ENCODE peak calls at places on chromosomes 7 and 10, in nine cellular contexts. One of them, this sample, is unnamed.

GRCh38 chr7:117901089-117901797 is 28.0 kb upstream of the CTTNBP2 start:
- DNase-seq in GM12878: no peak
- DNase-seq in endothelial cell of umbilical vein: no peak
- DNase-seq in ovary: no peak
- DNase-seq in HCT116: no peak
- DNase-seq in esophagus muscularis mucosa: no peak
- DNase-seq in IMR-90: no peak
- DNase-seq in suprapubic skin: no peak
- DNase-seq in Peyer's patch: no peak
- DNase-seq in this sample: no peak

GRCh38 chr10:132700168-132701098 is 85.5 kb downstream of the NKX6-2 start:
- DNase-seq in Peyer's patch: no peak
- DNase-seq in GM12878: no peak
- DNase-seq in HCT116: no peak
- DNase-seq in ovary: peak
- DNase-seq in esophagus muscularis mucosa: no peak
- DNase-seq in suprapubic skin: peak
- DNase-seq in endothelial cell of umbilical vein: no peak
- DNase-seq in IMR-90: peak
- DNase-seq in this sample: no peak

GRCh38 chr7:91228327-91228726 is 35.9 kb upstream of the FZD1 start:
- DNase-seq in endothelial cell of umbilical vein: peak
- DNase-seq in esophagus muscularis mucosa: no peak
- DNase-seq in IMR-90: peak
- DNase-seq in HCT116: no peak
- DNase-seq in Peyer's patch: no peak
- DNase-seq in suprapubic skin: no peak
- DNase-seq in ovary: no peak
- DNase-seq in GM12878: no peak
- DNase-seq in this sample: no peak

GRCh38 chr10:3323865-3324498 is 151.4 kb upstream of the PITRM1 start:
- DNase-seq in suprapubic skin: no peak
- DNase-seq in ovary: no peak
- DNase-seq in Peyer's patch: no peak
- DNase-seq in HCT116: no peak
- DNase-seq in IMR-90: no peak
- DNase-seq in GM12878: no peak
- DNase-seq in esophagus muscularis mucosa: no peak
- DNase-seq in endothelial cell of umbilical vein: no peak
- DNase-seq in this sample: peak

GRCh38 chr10:37763132-37763531 is 94.3 kb downstream of the ZNF248 start:
- DNase-seq in HCT116: no peak
- DNase-seq in ovary: no peak
- DNase-seq in IMR-90: no peak
- DNase-seq in suprapubic skin: no peak
- DNase-seq in esophagus muscularis mucosa: peak
- DNase-seq in Peyer's patch: no peak
- DNase-seq in endothelial cell of umbilical vein: no peak
- DNase-seq in GM12878: no peak
- DNase-seq in this sample: no peak

GRCh38 chr10:46310851-46311250 is 24.1 kb downstream of the ANTXRL start:
- DNase-seq in GM12878: no peak
- DNase-seq in HCT116: no peak
- DNase-seq in IMR-90: no peak
- DNase-seq in endothelial cell of umbilical vein: no peak
- DNase-seq in ovary: no peak
- DNase-seq in Peyer's patch: no peak
- DNase-seq in esophagus muscularis mucosa: no peak
- DNase-seq in suprapubic skin: no peak
- DNase-seq in this sample: no peak

GRCh38 chr7:130865408-130866236 is 131.6 kb upstream of the KLF14 start:
- DNase-seq in esophagus muscularis mucosa: no peak
- DNase-seq in GM12878: no peak
- DNase-seq in endothelial cell of umbilical vein: peak
- DNase-seq in ovary: no peak
- DNase-seq in suprapubic skin: no peak
- DNase-seq in Peyer's patch: no peak
- DNase-seq in IMR-90: peak
- DNase-seq in HCT116: no peak
- DNase-seq in this sample: no peak

GRCh38 chr7:114229251-114229650 is 185.4 kb upstream of the FOXP2 start:
- DNase-seq in esophagus muscularis mucosa: no peak
- DNase-seq in ovary: no peak
- DNase-seq in HCT116: no peak
- DNase-seq in GM12878: no peak
- DNase-seq in IMR-90: peak
- DNase-seq in endothelial cell of umbilical vein: no peak
- DNase-seq in suprapubic skin: no peak
- DNase-seq in Peyer's patch: no peak
- DNase-seq in this sample: no peak

GRCh38 chr10:112790921-112791320 is 159.1 kb upstream of the TCF7L2 start:
- DNase-seq in Peyer's patch: no peak
- DNase-seq in esophagus muscularis mucosa: peak
- DNase-seq in HCT116: no peak
- DNase-seq in GM12878: no peak
- DNase-seq in suprapubic skin: no peak
- DNase-seq in ovary: no peak
- DNase-seq in endothelial cell of umbilical vein: no peak
- DNase-seq in IMR-90: no peak
- DNase-seq in this sample: no peak

GRCh38 chr10:112791447-112791846 is 158.6 kb upstream of the TCF7L2 start:
- DNase-seq in endothelial cell of umbilical vein: no peak
- DNase-seq in ovary: no peak
- DNase-seq in esophagus muscularis mucosa: peak
- DNase-seq in Peyer's patch: no peak
- DNase-seq in suprapubic skin: no peak
- DNase-seq in IMR-90: no peak
- DNase-seq in HCT116: no peak
- DNase-seq in GM12878: no peak
- DNase-seq in this sample: no peak

GRCh38 chr10:112794201-112794600 is 155.8 kb upstream of the TCF7L2 start:
- DNase-seq in HCT116: no peak
- DNase-seq in GM12878: no peak
- DNase-seq in ovary: no peak
- DNase-seq in Peyer's patch: no peak
- DNase-seq in esophagus muscularis mucosa: no peak
- DNase-seq in endothelial cell of umbilical vein: no peak
- DNase-seq in IMR-90: no peak
- DNase-seq in suprapubic skin: no peak
- DNase-seq in this sample: no peak

GRCh38 chr10:112793197-112793921 is 156.7 kb upstream of the TCF7L2 start:
- DNase-seq in HCT116: no peak
- DNase-seq in Peyer's patch: no peak
- DNase-seq in GM12878: no peak
- DNase-seq in suprapubic skin: no peak
- DNase-seq in esophagus muscularis mucosa: no peak
- DNase-seq in endothelial cell of umbilical vein: no peak
- DNase-seq in ovary: no peak
- DNase-seq in IMR-90: peak
- DNase-seq in this sample: no peak

DNA sequence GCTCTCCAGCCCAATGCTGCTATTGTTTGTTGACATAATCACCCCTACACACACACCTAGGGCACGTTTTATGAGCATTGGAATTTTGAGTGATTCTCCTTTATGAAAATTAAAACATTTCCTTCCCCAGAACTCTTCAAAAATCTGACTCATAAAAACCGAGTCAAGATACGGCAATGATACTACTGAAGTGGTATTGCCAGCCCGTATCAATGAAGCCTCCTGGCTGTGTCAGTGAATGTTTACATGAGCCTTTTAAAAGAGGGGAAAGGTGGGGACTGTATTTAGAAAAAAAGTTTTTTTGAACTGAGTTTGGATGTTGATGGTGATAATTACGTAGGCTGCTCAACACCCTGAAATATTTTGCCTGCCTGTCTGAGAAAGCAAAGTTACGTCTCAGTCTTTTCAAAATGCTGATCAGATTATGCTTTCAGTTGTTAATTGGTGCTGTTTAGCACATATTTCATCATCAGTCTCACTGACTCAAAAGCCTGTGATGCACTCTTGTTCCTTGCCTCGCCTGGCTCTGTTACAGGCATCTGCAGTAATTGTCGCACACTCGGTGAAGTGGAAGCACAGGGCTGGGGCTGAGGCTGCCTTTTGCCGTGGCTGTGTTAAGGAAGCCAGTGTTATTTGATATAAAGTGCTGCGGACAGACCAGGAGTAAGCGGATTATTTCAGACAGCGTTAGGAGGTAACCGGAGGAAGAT is 157.4 kb upstream of the TCF7L2 start:
- DNase-seq in Peyer's patch: no peak
- DNase-seq in HCT116: no peak
- DNase-seq in ovary: no peak
- DNase-seq in endothelial cell of umbilical vein: no peak
- DNase-seq in GM12878: no peak
- DNase-seq in IMR-90: peak
- DNase-seq in suprapubic skin: no peak
- DNase-seq in esophagus muscularis mucosa: no peak
- DNase-seq in this sample: no peak
- TF ChIP-seq POLR2A in Peyer's patch: peak
- TF ChIP-seq POLR2A in HCT116: no peak
- TF ChIP-seq POLR2A in ovary: no peak
- TF ChIP-seq POLR2A in endothelial cell of umbilical vein: no peak
- TF ChIP-seq POLR2A in GM12878: no peak
- TF ChIP-seq POLR2A in IMR-90: no peak
- TF ChIP-seq POLR2A in suprapubic skin: no peak
- TF ChIP-seq POLR2A in esophagus muscularis mucosa: no peak
- TF ChIP-seq POLR2A in this sample: no peak

GRCh38 chr7:80054356-80054755 is 80.3 kb upstream of the GNAI1 start:
- DNase-seq in endothelial cell of umbilical vein: no peak
- DNase-seq in GM12878: no peak
- DNase-seq in suprapubic skin: no peak
- DNase-seq in Peyer's patch: no peak
- DNase-seq in HCT116: no peak
- DNase-seq in ovary: no peak
- DNase-seq in esophagus muscularis mucosa: no peak
- DNase-seq in IMR-90: peak
- DNase-seq in this sample: no peak

GRCh38 chr7:80057503-80057902 is 77.1 kb upstream of the GNAI1 start:
- DNase-seq in ovary: no peak
- DNase-seq in IMR-90: no peak
- DNase-seq in suprapubic skin: no peak
- DNase-seq in esophagus muscularis mucosa: no peak
- DNase-seq in endothelial cell of umbilical vein: no peak
- DNase-seq in Peyer's patch: no peak
- DNase-seq in GM12878: no peak
- DNase-seq in HCT116: no peak
- DNase-seq in this sample: no peak

GRCh38 chr7:80063855-80064254 is 70.8 kb upstream of the GNAI1 start:
- DNase-seq in esophagus muscularis mucosa: no peak
- DNase-seq in suprapubic skin: no peak
- DNase-seq in HCT116: no peak
- DNase-seq in endothelial cell of umbilical vein: no peak
- DNase-seq in Peyer's patch: no peak
- DNase-seq in IMR-90: no peak
- DNase-seq in ovary: no peak
- DNase-seq in GM12878: no peak
- DNase-seq in this sample: no peak

GRCh38 chr7:80060218-80060806 is 74.3 kb upstream of the GNAI1 start:
- DNase-seq in HCT116: peak
- DNase-seq in esophagus muscularis mucosa: no peak
- DNase-seq in suprapubic skin: no peak
- DNase-seq in Peyer's patch: no peak
- DNase-seq in IMR-90: peak
- DNase-seq in ovary: no peak
- DNase-seq in endothelial cell of umbilical vein: peak
- DNase-seq in GM12878: no peak
- DNase-seq in this sample: no peak
- TF ChIP-seq POLR2A in HCT116: no peak
- TF ChIP-seq POLR2A in esophagus muscularis mucosa: no peak
- TF ChIP-seq POLR2A in suprapubic skin: no peak
- TF ChIP-seq POLR2A in Peyer's patch: no peak
- TF ChIP-seq POLR2A in IMR-90: no peak
- TF ChIP-seq POLR2A in ovary: no peak
- TF ChIP-seq POLR2A in endothelial cell of umbilical vein: no peak
- TF ChIP-seq POLR2A in GM12878: no peak
- TF ChIP-seq POLR2A in this sample: no peak

GRCh38 chr10:42754155-42755027 is 28.2 kb upstream of the BMS1 start:
- DNase-seq in endothelial cell of umbilical vein: peak
- DNase-seq in GM12878: no peak
- DNase-seq in esophagus muscularis mucosa: no peak
- DNase-seq in HCT116: no peak
- DNase-seq in Peyer's patch: no peak
- DNase-seq in IMR-90: no peak
- DNase-seq in ovary: no peak
- DNase-seq in suprapubic skin: no peak
- DNase-seq in this sample: no peak
- TF ChIP-seq POLR2A in endothelial cell of umbilical vein: no peak
- TF ChIP-seq POLR2A in GM12878: no peak
- TF ChIP-seq POLR2A in esophagus muscularis mucosa: no peak
- TF ChIP-seq POLR2A in HCT116: no peak
- TF ChIP-seq POLR2A in Peyer's patch: no peak
- TF ChIP-seq POLR2A in IMR-90: no peak
- TF ChIP-seq POLR2A in ovary: no peak
- TF ChIP-seq POLR2A in suprapubic skin: no peak
- TF ChIP-seq POLR2A in this sample: no peak

GRCh38 chr10:690227-691161 is 1.0 kb upstream of the DIP2C start:
- DNase-seq in Peyer's patch: no peak
- DNase-seq in HCT116: no peak
- DNase-seq in esophagus muscularis mucosa: no peak
- DNase-seq in IMR-90: peak
- DNase-seq in suprapubic skin: peak
- DNase-seq in endothelial cell of umbilical vein: no peak
- DNase-seq in ovary: peak
- DNase-seq in GM12878: no peak
- DNase-seq in this sample: no peak

GRCh38 chr10:688287-688620 is 1.2 kb downstream of the DIP2C start:
- DNase-seq in suprapubic skin: no peak
- DNase-seq in endothelial cell of umbilical vein: no peak
- DNase-seq in Peyer's patch: no peak
- DNase-seq in GM12878: no peak
- DNase-seq in IMR-90: no peak
- DNase-seq in ovary: no peak
- DNase-seq in HCT116: no peak
- DNase-seq in esophagus muscularis mucosa: no peak
- DNase-seq in this sample: peak

GRCh38 chr10:691216-691615 is 1.7 kb upstream of the DIP2C start:
- DNase-seq in IMR-90: no peak
- DNase-seq in HCT116: no peak
- DNase-seq in Peyer's patch: no peak
- DNase-seq in endothelial cell of umbilical vein: no peak
- DNase-seq in esophagus muscularis mucosa: no peak
- DNase-seq in suprapubic skin: peak
- DNase-seq in GM12878: no peak
- DNase-seq in ovary: no peak
- DNase-seq in this sample: no peak

GRCh38 chr10:688621-689426 is 644 bp downstream of the DIP2C start:
- DNase-seq in HCT116: no peak
- DNase-seq in esophagus muscularis mucosa: peak
- DNase-seq in Peyer's patch: no peak
- DNase-seq in GM12878: no peak
- DNase-seq in ovary: peak
- DNase-seq in endothelial cell of umbilical vein: peak
- DNase-seq in suprapubic skin: peak
- DNase-seq in IMR-90: peak
- DNase-seq in this sample: peak

DNA sequence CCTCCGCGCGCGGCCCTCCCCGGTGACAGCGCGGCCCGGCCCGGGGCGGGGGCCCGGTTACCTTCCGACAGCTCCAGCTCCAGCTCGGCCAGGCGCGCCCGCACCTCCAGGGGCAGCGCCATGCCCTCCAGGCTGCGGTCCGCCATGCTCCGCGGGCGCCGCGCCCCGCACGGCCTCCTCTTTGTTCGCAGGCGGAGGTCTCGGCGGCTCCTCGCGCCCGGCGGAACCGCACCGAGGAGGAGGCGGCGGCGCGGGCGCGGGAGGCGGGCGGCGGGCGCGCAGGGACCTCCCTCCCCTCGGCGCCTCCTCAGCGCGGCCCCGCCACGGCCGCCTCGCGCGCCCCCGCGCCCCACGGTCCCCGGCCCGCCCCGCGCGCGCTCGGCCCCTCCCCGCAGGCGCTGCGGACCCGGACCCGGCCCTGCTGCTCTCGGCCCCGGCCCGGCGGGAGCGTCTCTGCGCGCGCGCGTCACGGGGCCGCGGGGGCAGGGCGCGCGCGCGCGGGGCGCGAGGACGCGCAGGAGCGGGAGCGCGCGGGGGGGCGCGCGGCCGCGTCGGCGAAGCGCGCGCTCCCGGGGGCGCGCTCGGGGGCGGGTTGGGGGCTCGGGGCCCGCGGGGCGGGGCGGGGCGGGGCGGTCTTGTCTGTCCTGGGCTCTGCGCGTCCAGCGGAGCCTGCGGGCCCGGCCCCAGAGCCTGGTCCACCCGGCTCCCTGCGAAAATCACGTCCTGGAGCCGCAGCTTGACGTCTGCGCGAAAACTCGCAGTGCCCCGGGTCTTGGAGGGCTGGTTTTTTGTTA is at the start of gene DIP2C:
- DNase-seq in HCT116: peak
- DNase-seq in esophagus muscularis mucosa: peak
- DNase-seq in IMR-90: peak
- DNase-seq in ovary: peak
- DNase-seq in suprapubic skin: peak
- DNase-seq in Peyer's patch: no peak
- DNase-seq in GM12878: no peak
- DNase-seq in endothelial cell of umbilical vein: peak
- DNase-seq in this sample: peak
- TF ChIP-seq POLR2A in HCT116: no peak
- TF ChIP-seq POLR2A in esophagus muscularis mucosa: peak
- TF ChIP-seq POLR2A in IMR-90: peak
- TF ChIP-seq POLR2A in ovary: peak
- TF ChIP-seq POLR2A in suprapubic skin: no peak
- TF ChIP-seq POLR2A in Peyer's patch: no peak
- TF ChIP-seq POLR2A in GM12878: no peak
- TF ChIP-seq POLR2A in endothelial cell of umbilical vein: no peak
- TF ChIP-seq POLR2A in this sample: peak